ENCODE peak calls at places on chromosomes 6 and 20, in five cellular contexts. O is thyroid gland, C is DND-41, M is HCT116, X is lower lobe of right lung. Z is an unnamed sample.

GRCh38 chr6:89145461-89145961 is 344 bp upstream of the PM20D2 start:
- DNase-seq in O (no peak), C (no peak), M (no peak), X (no peak), Z (no peak)

GRCh38 chr20:17621229-17621968 is 51.5 kb downstream of the DSTN start:
- DNase-seq in O (peak; percentile 1), C (no peak), M (no peak), X (peak; percentile 39), Z (no peak)

GRCh38 chr20:59825944-59826759 is 107.3 kb downstream of the SYCP2 start:
- DNase-seq in O (no peak), C (no peak), M (no peak), X (peak; percentile 78), Z (no peak)

GRCh38 chr6:90989763-90990162 is 402.9 kb upstream of the MAP3K7 start:
- DNase-seq in O (no peak), C (no peak), M (no peak), X (no peak), Z (no peak)

GRCh38 chr6:152905551-152906299 is 77.1 kb downstream of the FBXO5 start:
- DNase-seq in O (no peak), C (no peak), M (no peak), X (no peak), Z (no peak)

GRCh38 chr6:73565767-73566485 is 45.1 kb upstream of the EEF1A1 start:
- DNase-seq in O (no peak), C (no peak), M (no peak), X (no peak), Z (no peak)

GRCh38 chr6:79601020-79601609 is 30.0 kb upstream of the SH3BGRL2 start:
- DNase-seq in O (no peak), C (no peak), M (no peak), X (no peak), Z (no peak)

GRCh38 chr6:144657691-144658090 is 372.6 kb downstream of the UTRN start:
- DNase-seq in O (peak; percentile 62), C (no peak), M (no peak), X (no peak), Z (no peak)

GRCh38 chr6:147260091-147260490 is 55.9 kb downstream of the STXBP5 start:
- DNase-seq in O (no peak), C (no peak), M (no peak), X (no peak), Z (no peak)

GRCh38 chr20:2798814-2799213 is 1.6 kb downstream of the CPXM1 start:
- DNase-seq in O (no peak), C (no peak), M (no peak), X (no peak), Z (no peak)

GRCh38 chr20:2801459-2801728 is 967 bp upstream of the CPXM1 start:
- DNase-seq in O (peak; percentile 29), C (no peak), M (no peak), X (no peak), Z (no peak)

GRCh38 chr20:2799688-2800589 is 488 bp downstream of the CPXM1 start:
- DNase-seq in O (no peak), C (no peak), M (no peak), X (no peak), Z (no peak)

GRCh38 chr20:2799271-2799670 is 1.2 kb downstream of the CPXM1 start:
- DNase-seq in O (no peak), C (no peak), M (no peak), X (no peak), Z (no peak)

GRCh38 chr20:2800590-2801458 is at the start of gene CPXM1:
- DNase-seq in O (peak; percentile 20), C (no peak), M (no peak), X (no peak), Z (no peak)
- H3K4me3 ChIP-seq in O (peak within 1 kb of the TSS; percentile 9), C (no peak within 1 kb of the TSS), M (no peak within 1 kb of the TSS), X (peak within 1 kb of the TSS; percentile 39), Z (peak within 1 kb of the TSS; percentile 33)

GRCh38 chr6:160217073-160217472 is 41.5 kb downstream of the SLC22A2 start:
- DNase-seq in O (no peak), C (no peak), M (no peak), X (no peak), Z (no peak)

GRCh38 chr6:160217863-160218262 is 40.8 kb downstream of the SLC22A2 start:
- DNase-seq in O (no peak), C (no peak), M (no peak), X (no peak), Z (no peak)

DNA sequence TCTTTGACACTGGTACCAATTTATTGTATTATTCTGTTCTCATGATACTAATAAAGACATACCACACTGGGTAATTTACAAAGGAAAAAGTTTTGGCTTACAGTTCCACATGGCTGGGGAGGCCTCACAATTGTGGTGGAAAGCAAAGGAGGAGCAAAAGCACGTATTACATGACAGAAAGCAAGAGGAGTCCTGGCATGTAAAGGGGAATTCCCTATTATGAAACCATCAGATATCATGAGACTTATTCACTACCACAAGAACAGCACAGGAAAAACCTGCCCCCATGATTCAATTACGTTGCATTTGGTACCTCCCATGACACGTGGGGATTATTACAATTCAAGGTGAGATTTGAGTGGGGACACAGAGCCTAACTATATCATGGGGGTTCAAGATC is 43.4 kb downstream of the SLC22A2 start:
- DNase-seq in O (no peak), C (no peak), M (no peak), X (no peak), Z (no peak)
- H3K27ac ChIP-seq in O (no peak overlapping the region), C (no peak overlapping the region), M (no peak overlapping the region), X (no peak overlapping the region), Z (no peak overlapping the region)

GRCh38 chr6:116472710-116473109 is 11.5 kb downstream of the CALHM6 start:
- DNase-seq in O (no peak), C (no peak), M (no peak), X (no peak), Z (no peak)
- TF ChIP-seq CTCF in O (no peak), C (no peak), M (no peak), X (no peak), Z (no peak)

GRCh38 chr20:46562373-46563169 is 12.1 kb upstream of the OCSTAMP start:
- DNase-seq in O (peak; percentile 80), C (peak; percentile 63), M (peak; percentile 47), X (peak; percentile 59), Z (peak; percentile 75)

GRCh38 chr20:46563170-46563847 is 12.9 kb upstream of the OCSTAMP start:
- DNase-seq in O (no peak), C (no peak), M (no peak), X (no peak), Z (no peak)

GRCh38 chr20:46563848-46564197 is 13.4 kb upstream of the OCSTAMP start:
- DNase-seq in O (no peak), C (no peak), M (no peak), X (no peak), Z (no peak)

GRCh38 chr20:46559685-46560440 is 9.4 kb upstream of the OCSTAMP start:
- DNase-seq in O (no peak), C (no peak), M (no peak), X (no peak), Z (no peak)

DNA sequence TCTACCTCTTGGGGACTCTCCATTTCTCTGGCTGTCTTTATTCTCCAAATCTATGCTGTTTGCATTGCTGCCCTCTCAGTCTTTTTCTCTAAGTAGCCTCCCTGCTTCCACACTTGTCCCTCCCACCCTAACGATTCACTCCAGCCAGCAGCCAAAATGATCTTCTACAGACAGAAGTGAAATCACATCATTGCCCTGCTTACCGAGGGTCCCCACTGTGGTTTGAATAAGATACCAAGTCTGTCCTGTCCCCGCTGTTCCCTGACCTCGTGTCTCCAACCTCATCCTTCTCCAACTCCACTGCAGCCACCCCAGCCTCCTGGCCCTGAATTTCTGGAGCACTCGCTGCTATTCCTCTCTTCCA is 11.5 kb upstream of the OCSTAMP start:
- DNase-seq in O (no peak), C (no peak), M (no peak), X (no peak), Z (no peak)
- H3K4me3 ChIP-seq in O (no peak overlapping the region), C (no peak overlapping the region), M (peak overlapping the region; percentile 27), X (peak overlapping the region; percentile 34), Z (peak overlapping the region; percentile 45)

Z was measured in dorsolateral prefrontal cortex.